ENCODE peak calls at places on chromosomes 12 and 14, in six cellular contexts. Y is neural progenitor cell, B is cardiac muscle cell, Q is lower lobe of right lung, K is stomach, Z is hepatocyte. I is an unnamed sample.

GRCh38 chr12:13606290-13606689 is 375.1 kb downstream of the GRIN2B start:
- DNase-seq in Y (peak; percentile 72), B (no peak), Q (no peak), K (no peak), Z (no peak), I (no peak)

GRCh38 chr14:99653618-99654017 is 8.7 kb downstream of the HHIPL1 start:
- DNase-seq in Y (no peak), B (no peak), Q (no peak), K (no peak), Z (no peak), I (no peak)

GRCh38 chr12:10069099-10069498 is 29.7 kb downstream of the CLEC1A start:
- DNase-seq in Y (no peak), B (no peak), Q (no peak), K (no peak), Z (no peak), I (no peak)

GRCh38 chr12:50771409-50771808 is 7.5 kb downstream of the ATF1 start:
- DNase-seq in Y (no peak), B (no peak), Q (no peak), K (no peak), Z (no peak), I (no peak)

GRCh38 chr12:119659289-119659897 is 8.5 kb upstream of the PRKAB1 start:
- DNase-seq in Y (peak; percentile 50), B (peak; percentile 49), Q (no peak), K (no peak), Z (peak; percentile 54), I (no peak)

GRCh38 chr12:14554281-14555008 is 13.2 kb downstream of the PLBD1 start:
- DNase-seq in Y (no peak), B (peak; percentile 92), Q (peak; percentile 94), K (peak; percentile 92), Z (peak; percentile 78), I (peak; percentile 91)

GRCh38 chr12:80118565-80119337 is 19.4 kb downstream of the OTOGL start:
- DNase-seq in Y (no peak), B (no peak), Q (no peak), K (no peak), Z (no peak), I (no peak)

GRCh38 chr12:57066245-57066644 is 12.3 kb downstream of the NEMP1 start:
- DNase-seq in Y (no peak), B (no peak), Q (no peak), K (no peak), Z (no peak), I (no peak)

GRCh38 chr14:63267171-63267570 is 51.6 kb downstream of the GPHB5 start:
- DNase-seq in Y (no peak), B (no peak), Q (no peak), K (no peak), Z (no peak), I (no peak)

GRCh38 chr12:129693731-129694130 is 210.1 kb downstream of the TMEM132D start:
- DNase-seq in Y (no peak), B (no peak), Q (no peak), K (no peak), Z (no peak), I (no peak)

GRCh38 chr14:55814873-55815272 is 234.9 kb downstream of the KTN1 start:
- DNase-seq in Y (no peak), B (no peak), Q (no peak), K (no peak), Z (no peak), I (no peak)

GRCh38 chr12:109726511-109727038 is 12.9 kb downstream of the FAM222A start:
- DNase-seq in Y (no peak), B (no peak), Q (no peak), K (no peak), Z (no peak), I (peak; percentile 72)

GRCh38 chr12:55682087-55682796 is 25.5 kb downstream of the ITGA7 start:
- DNase-seq in Y (no peak), B (no peak), Q (no peak), K (no peak), Z (no peak), I (no peak)

GRCh38 chr12:120836119-120836684 is 68.0 kb downstream of the SPPL3 start:
- DNase-seq in Y (no peak), B (no peak), Q (no peak), K (no peak), Z (no peak), I (no peak)

GRCh38 chr14:104238424-104239184 is 100.2 kb downstream of the KIF26A start:
- DNase-seq in Y (no peak), B (no peak), Q (peak; percentile 28), K (peak; percentile 13), Z (no peak), I (peak; percentile 46)

GRCh38 chr14:81710232-81710845 is 176.7 kb upstream of the SEL1L start:
- DNase-seq in Y (peak; percentile 62), B (peak; percentile 62), Q (no peak), K (no peak), Z (peak; percentile 62), I (no peak)

GRCh38 chr12:19613051-19613535 is 173.8 kb downstream of the AEBP2 start:
- DNase-seq in Y (no peak), B (no peak), Q (no peak), K (no peak), Z (no peak), I (no peak)

GRCh38 chr14:101575581-101575980 is 14.3 kb downstream of the DIO3 start:
- DNase-seq in Y (peak; percentile 48), B (no peak), Q (peak; percentile 5), K (no peak), Z (no peak), I (no peak)

GRCh38 chr12:89183985-89184435 is 168.3 kb downstream of the DUSP6 start:
- DNase-seq in Y (no peak), B (no peak), Q (peak; percentile 57), K (no peak), Z (peak; percentile 38), I (no peak)

GRCh38 chr14:74347795-74348100 is 523 bp upstream of the VRTN start:
- DNase-seq in Y (no peak), B (peak; percentile 19), Q (no peak), K (no peak), Z (no peak), I (no peak)

GRCh38 chr14:72165151-72165715 is 233.0 kb downstream of the RGS6 start:
- DNase-seq in Y (no peak), B (no peak), Q (no peak), K (no peak), Z (no peak), I (no peak)

GRCh38 chr14:97707603-97708002 is 910.4 kb downstream of the VRK1 start:
- DNase-seq in Y (no peak), B (no peak), Q (no peak), K (no peak), Z (no peak), I (no peak)

DNA sequence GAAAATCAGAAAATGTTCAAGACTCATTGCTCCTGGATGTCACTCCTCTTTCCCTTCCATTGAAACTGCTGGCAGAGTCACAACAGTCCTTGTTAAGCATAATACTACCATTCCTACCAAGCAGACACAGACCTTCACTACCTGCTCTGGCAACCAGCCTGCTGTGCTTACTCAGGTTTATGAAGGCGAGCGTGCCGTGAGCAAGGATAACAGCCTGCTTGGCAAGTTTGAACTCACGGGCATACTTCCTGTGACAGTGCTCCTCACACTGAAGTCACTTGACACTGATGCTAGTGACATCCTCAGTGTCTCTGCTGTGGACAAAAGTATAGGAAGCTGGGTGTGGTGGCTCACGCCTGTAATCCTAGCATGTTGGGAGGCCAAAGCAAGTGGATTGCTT is 15.7 kb upstream of the PHETA1 start:
- DNase-seq in Y (no peak), B (no peak), Q (no peak), K (no peak), Z (no peak), I (no peak)
- H3K4me3 ChIP-seq in Y (no peak overlapping the region), B (no peak overlapping the region), Q (no peak overlapping the region), K (no peak overlapping the region), Z (no peak overlapping the region), I (no peak overlapping the region)

DNA sequence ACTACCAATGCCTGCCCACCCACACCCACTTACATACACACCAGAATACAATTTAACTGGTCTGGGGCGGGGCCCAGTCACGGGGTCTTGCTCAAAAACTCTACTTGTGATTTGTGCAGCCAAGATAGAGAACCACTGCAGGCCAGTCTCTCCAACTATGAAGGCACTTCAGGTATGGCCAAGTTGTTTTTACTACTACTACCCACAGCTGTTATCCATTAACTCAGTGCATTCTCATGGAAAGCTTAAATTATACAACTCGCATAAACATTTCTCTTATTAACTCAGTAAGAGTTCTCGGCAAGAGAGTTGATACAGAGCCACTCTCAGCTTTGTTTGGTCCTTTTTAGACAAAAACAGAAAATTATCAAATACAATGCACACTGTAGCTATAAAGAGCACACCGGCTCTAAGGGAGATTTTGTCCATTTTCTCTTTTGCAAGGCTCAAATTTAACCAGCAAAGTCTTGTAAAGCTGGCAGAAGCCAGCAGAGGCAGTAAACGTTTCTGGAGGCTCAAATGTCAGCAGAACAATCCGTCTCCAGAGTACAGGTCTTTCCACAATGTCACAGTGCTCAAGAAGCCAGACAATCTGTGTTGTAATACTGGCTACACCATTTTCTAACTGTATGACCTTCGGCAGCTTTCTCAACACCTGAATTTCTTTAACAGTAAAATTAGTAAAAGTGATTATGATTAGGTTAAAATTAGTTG is 85.9 kb downstream of the PTGER2 start:
- DNase-seq in Y (peak; percentile 27), B (peak; percentile 17), Q (no peak), K (no peak), Z (peak; percentile 62), I (no peak)
- TF ChIP-seq CTCF in Y (no peak), B (peak; percentile 6), Q (no peak), K (no peak), Z (peak; percentile 24), I (no peak)

DNA sequence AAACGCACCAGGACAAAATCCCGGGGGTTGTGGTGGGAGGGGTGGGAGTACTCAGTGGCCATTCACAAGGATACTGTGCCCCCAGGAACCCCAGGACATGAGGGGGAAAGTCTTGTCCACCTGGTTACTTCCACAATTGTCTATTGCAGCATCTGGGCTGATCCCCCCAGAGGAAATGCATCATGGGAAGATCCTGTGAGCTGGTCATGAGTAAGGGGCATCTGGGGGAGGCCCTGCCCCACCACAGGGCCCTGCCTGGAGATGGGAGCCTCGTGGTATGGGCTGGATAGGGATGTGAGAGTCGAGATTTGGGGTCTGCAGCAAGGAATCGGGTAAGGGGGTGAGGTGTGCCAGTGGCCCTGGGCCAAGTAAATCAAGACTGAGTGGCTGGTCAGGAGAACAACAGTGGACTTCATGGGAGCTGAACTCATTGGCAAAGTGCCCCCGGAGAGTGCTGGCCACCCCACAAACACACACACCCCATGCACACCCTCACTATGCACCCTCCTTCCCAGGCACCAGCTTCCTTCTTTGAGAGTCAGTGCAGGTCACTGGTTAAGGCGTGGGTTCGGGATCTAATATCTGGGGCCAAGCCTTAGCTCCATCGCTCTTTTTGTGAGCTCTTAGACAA is 3.0 kb upstream of the SERPINA1 start:
- DNase-seq in Y (no peak), B (no peak), Q (peak; percentile 43), K (no peak), Z (no peak), I (no peak)
- H3K4me1 ChIP-seq in Y (peaks cover 7% of the 10 kb centered on the region), B (no peaks in the 10 kb centered on the region), Q (peaks cover 64% of the 10 kb centered on the region), K (peaks cover 50% of the 10 kb centered on the region), Z (peaks cover 37% of the 10 kb centered on the region), I (peaks cover 6% of the 10 kb centered on the region)

GRCh38 chr12:27335364-27336145 is 2.9 kb downstream of the BMAL2 start:
- DNase-seq in Y (no peak), B (no peak), Q (no peak), K (no peak), Z (no peak), I (peak; percentile 30)
- H3K4me3 ChIP-seq in Y (no peak overlapping the region), B (no peak overlapping the region), Q (no peak overlapping the region), K (no peak overlapping the region), Z (no peak overlapping the region), I (no peak overlapping the region)

GRCh38 chr12:44247588-44247987 is 411.7 kb downstream of the TMEM117 start:
- DNase-seq in Y (peak; percentile 23), B (no peak), Q (no peak), K (no peak), Z (no peak), I (no peak)
- TF ChIP-seq CTCF in Y (peak; percentile 53), B (no peak), Q (no peak), K (no peak), Z (no peak), I (no peak)